ENCODE peak calls at places on chromosomes 3 and 15, in nine cellular contexts. R is breast epithelium, E is fibroblast of pulmonary artery, F is left ventricle myocardium inferior, W is substantia nigra, H is GM19239, Y is T-helper 9 cell, B is endothelial cell, L is foreskin keratinocyte. K is an unnamed sample.

GRCh38 chr15:63836579-63836978 is 2.8 kb upstream of the HERC1 start:
- DNase-seq in F (no peak), Y (no peak), L (no peak), R (no peak), B (no peak), H (no peak), W (no peak), E (peak; percentile 58), K (no peak)

GRCh38 chr3:197367081-197367780 is 68.8 kb upstream of the DLG1 start:
- DNase-seq in L (peak; percentile 88), W (no peak), E (no peak), H (no peak), F (no peak), R (no peak), B (no peak), Y (no peak), K (no peak)

GRCh38 chr15:41955807-41956525 is 16.4 kb downstream of the EHD4 start:
- DNase-seq in E (no peak), W (no peak), F (no peak), B (no peak), R (no peak), Y (no peak), L (no peak), H (no peak), K (no peak)

GRCh38 chr3:190024912-190025311 is 95.8 kb downstream of the P3H2 start:
- DNase-seq in B (no peak), F (no peak), R (no peak), H (no peak), Y (no peak), W (no peak), E (peak; percentile 74), L (no peak), K (no peak)

GRCh38 chr3:71817262-71817661 is 32.3 kb upstream of the PROK2 start:
- DNase-seq in E (no peak), Y (no peak), F (no peak), L (no peak), H (no peak), R (no peak), B (no peak), W (no peak), K (no peak)

GRCh38 chr15:66617137-66618090 is 51.6 kb upstream of the LCTL start:
- DNase-seq in L (no peak), B (peak; percentile 69), F (peak; percentile 69), W (peak; percentile 83), R (no peak), Y (no peak), E (peak; percentile 88), H (no peak), K (no peak)

GRCh38 chr15:67176195-67176971 is 78.1 kb downstream of the AAGAB start:
- DNase-seq in F (peak; percentile 68), L (no peak), W (no peak), B (no peak), E (no peak), R (no peak), H (no peak), Y (no peak), K (no peak)

GRCh38 chr15:68691667-68692066 is 112.9 kb downstream of the CORO2B start:
- DNase-seq in H (no peak), E (no peak), R (peak; percentile 73), L (no peak), W (no peak), F (no peak), Y (no peak), B (no peak), K (no peak)

GRCh38 chr15:27725733-27726132 is 373.4 kb downstream of the OCA2 start:
- DNase-seq in B (no peak), Y (no peak), W (no peak), E (no peak), R (no peak), H (no peak), L (no peak), F (no peak), K (no peak)

GRCh38 chr3:121658716-121659435 is 1.8 kb downstream of the HCLS1 start:
- DNase-seq in Y (no peak), E (no peak), B (no peak), L (no peak), H (no peak), W (no peak), R (no peak), F (no peak), K (no peak)

GRCh38 chr3:7332696-7333095 is 471.8 kb downstream of the GRM7 start:
- DNase-seq in E (no peak), B (no peak), H (no peak), L (no peak), Y (no peak), W (no peak), F (no peak), R (no peak), K (no peak)

GRCh38 chr15:58666957-58667356 is 82.5 kb downstream of the ADAM10 start:
- DNase-seq in B (no peak), Y (no peak), L (no peak), W (no peak), R (no peak), H (no peak), E (peak; percentile 52), F (no peak), K (no peak)

GRCh38 chr15:45429974-45430792 is 51.8 kb upstream of the GATM start:
- DNase-seq in W (peak; percentile 38), L (no peak), Y (peak; percentile 95), B (peak; percentile 85), R (peak; percentile 72), H (peak; percentile 80), F (peak; percentile 57), E (peak; percentile 55), K (peak; percentile 84)

GRCh38 chr15:61049934-61050333 is 179.2 kb downstream of the RORA start:
- DNase-seq in R (no peak), F (no peak), W (no peak), E (peak; percentile 28), Y (no peak), B (no peak), L (no peak), H (no peak), K (no peak)

GRCh38 chr3:60431599-60431958 is 819.7 kb downstream of the FHIT start:
- DNase-seq in W (no peak), L (no peak), E (peak; percentile 26), B (peak; percentile 19), H (no peak), F (no peak), R (no peak), Y (no peak), K (no peak)

GRCh38 chr3:144272715-144273114 is 301.1 kb downstream of the DIPK2A start:
- DNase-seq in B (no peak), Y (no peak), R (no peak), F (no peak), H (no peak), E (no peak), L (no peak), W (no peak), K (no peak)

GRCh38 chr3:132554437-132554836 is 42.6 kb upstream of the ACKR4 start:
- DNase-seq in R (no peak), E (peak; percentile 73), L (no peak), F (no peak), Y (no peak), H (no peak), W (no peak), B (no peak), K (no peak)

GRCh38 chr3:37375184-37376120 is 201.1 kb upstream of the LRRFIP2 start:
- DNase-seq in E (no peak), B (no peak), Y (no peak), F (no peak), H (no peak), R (no peak), L (no peak), W (no peak), K (no peak)

GRCh38 chr3:48399387-48400172 is 27.6 kb downstream of the FBXW12 start:
- DNase-seq in Y (no peak), W (no peak), H (no peak), L (no peak), R (no peak), F (no peak), B (no peak), E (no peak), K (no peak)

GRCh38 chr3:25783661-25784512 is 644 bp upstream of the NGLY1 start:
- DNase-seq in E (peak; percentile 55), B (no peak), F (no peak), Y (no peak), W (no peak), L (peak; percentile 100), R (no peak), H (peak; percentile 20), K (no peak)

GRCh38 chr3:65406470-65406869 is 632.2 kb downstream of the MAGI1 start:
- DNase-seq in L (no peak), Y (no peak), W (no peak), B (no peak), H (no peak), F (no peak), R (no peak), E (peak; percentile 63), K (no peak)

GRCh38 chr15:90868261-90868689 is at the start of gene FURIN:
- DNase-seq in R (no peak), E (no peak), Y (no peak), W (no peak), F (no peak), L (no peak), B (no peak), H (no peak), K (no peak)

GRCh38 chr3:23489338-23490158 is 286.4 kb downstream of the UBE2E2 start:
- DNase-seq in L (no peak), H (no peak), R (no peak), B (no peak), Y (no peak), E (peak; percentile 16), F (no peak), W (no peak), K (no peak)

GRCh38 chr3:115943579-115943978 is 320.3 kb downstream of the GAP43 start:
- DNase-seq in B (no peak), L (no peak), Y (no peak), E (no peak), R (no peak), F (no peak), H (no peak), W (no peak), K (no peak)

GRCh38 chr3:40867826-40868225 is 331.5 kb upstream of the CTNNB1 start:
- DNase-seq in L (no peak), E (no peak), F (no peak), R (no peak), H (no peak), W (no peak), Y (no peak), B (no peak), K (no peak)

GRCh38 chr3:141303481-141304223 is 64.7 kb upstream of the ZBTB38 start:
- DNase-seq in L (peak; percentile 49), H (no peak), Y (peak; percentile 37), F (no peak), R (no peak), W (no peak), B (peak; percentile 69), E (peak; percentile 92), K (no peak)

GRCh38 chr3:149701977-149702350 is 44.1 kb upstream of the WWTR1 start:
- DNase-seq in B (no peak), H (no peak), Y (no peak), W (no peak), L (no peak), E (no peak), F (no peak), R (no peak), K (no peak)

GRCh38 chr15:25616471-25616870 is 177.6 kb upstream of the UBE3A start:
- DNase-seq in E (no peak), F (no peak), B (no peak), R (no peak), L (no peak), W (no peak), Y (no peak), H (no peak), K (no peak)

GRCh38 chr3:117622130-117622841 is 912.7 kb downstream of the TUSC7 start:
- DNase-seq in L (peak; percentile 86), H (no peak), R (no peak), F (no peak), B (peak; percentile 14), W (no peak), E (peak; percentile 83), Y (no peak), K (no peak)

GRCh38 chr3:89000886-89001285 is 106.5 kb upstream of the EPHA3 start:
- DNase-seq in E (peak; percentile 39), L (no peak), F (no peak), H (no peak), R (no peak), Y (no peak), W (no peak), B (no peak), K (no peak)

GRCh38 chr15:50116477-50116876 is 2.6 kb downstream of the ATP8B4 start:
- DNase-seq in L (no peak), B (peak; percentile 36), W (no peak), R (no peak), Y (no peak), F (no peak), H (no peak), E (peak; percentile 22), K (no peak)

K was measured in CD4-positive, alpha-beta T cell.